ENCODE peak calls at places on chromosomes 13 and 19, in eight cellular contexts. X is thoracic aorta, H is breast epithelium, W is uterus, S is transverse colon, Q is stomach, A is left ventricle myocardium inferior, B is PC-9. V is an unnamed sample. For H3K4me1, the result is how much of the 10 kb centered on the place peaks cover.

GRCh38 chr13:101218484-101218883 is 197.8 kb downstream of the NALCN start:
- DNase-seq in S (no peak), H (no peak), Q (no peak), B (no peak), A (no peak), X (no peak), W (no peak), V (peak)

GRCh38 chr13:18628428-18628827 is 553.2 kb downstream of the TUBA3C start:
- DNase-seq in W (no peak), B (no peak), Q (no peak), A (no peak), S (no peak), H (no peak), X (no peak), V (no peak)

GRCh38 chr13:24618219-24618955 is 61.8 kb upstream of the ATP12A start:
- DNase-seq in H (no peak), Q (peak), S (peak), B (no peak), W (no peak), A (no peak), X (no peak), V (no peak)

GRCh38 chr19:56350416-56351045 is 35.9 kb upstream of the ZSCAN5A start:
- DNase-seq in X (no peak), Q (peak), B (peak), W (peak), H (no peak), S (peak), A (no peak), V (no peak)

GRCh38 chr13:113077566-113077952 is 28.0 kb upstream of the F7 start:
- DNase-seq in W (no peak), B (no peak), A (no peak), S (no peak), H (no peak), Q (no peak), X (no peak), V (no peak)

GRCh38 chr13:58879114-58879513 is 1247.6 kb downstream of the PCDH17 start:
- DNase-seq in W (no peak), A (no peak), S (no peak), Q (no peak), H (no peak), X (no peak), B (no peak), V (no peak)

GRCh38 chr19:18428837-18429674 is 8.9 kb downstream of the ISYNA1 start:
- DNase-seq in S (peak), X (no peak), H (no peak), Q (peak), A (peak), B (no peak), W (peak), V (peak)

GRCh38 chr19:15426485-15427349 is 7.9 kb upstream of the AKAP8L start:
- DNase-seq in H (no peak), W (no peak), Q (no peak), B (no peak), S (no peak), X (no peak), A (no peak), V (no peak)

GRCh38 chr13:107476068-107476467 is 739.3 kb downstream of the LIG4 start:
- DNase-seq in B (no peak), A (no peak), S (no peak), H (no peak), W (no peak), X (no peak), Q (no peak), V (no peak)

GRCh38 chr13:45258339-45258685 is 57.5 kb upstream of the KCTD4 start:
- DNase-seq in S (peak), Q (no peak), H (no peak), W (no peak), B (peak), X (no peak), A (no peak), V (no peak)

GRCh38 chr19:5624154-5624663 is 1.3 kb downstream of the SAFB start:
- DNase-seq in W (peak), X (no peak), H (peak), A (peak), S (peak), Q (peak), B (peak), V (no peak)

GRCh38 chr13:113547248-113547971 is 37.1 kb upstream of the TFDP1 start:
- DNase-seq in W (no peak), A (no peak), X (no peak), S (peak), H (peak), B (no peak), Q (peak), V (no peak)

GRCh38 chr19:14088634-14089411 is 1.7 kb downstream of the SAMD1 start:
- DNase-seq in A (no peak), H (no peak), X (no peak), W (no peak), B (no peak), S (no peak), Q (no peak), V (no peak)

GRCh38 chr19:50204811-50205675 is 1.6 kb downstream of the MYH14 start:
- DNase-seq in Q (peak), B (peak), A (peak), X (no peak), H (peak), W (no peak), S (peak), V (no peak)

GRCh38 chr19:15115080-15115479 is 7.9 kb downstream of the SYDE1 start:
- DNase-seq in S (peak), X (no peak), W (peak), B (no peak), H (no peak), Q (peak), A (peak), V (no peak)

GRCh38 chr13:68697551-68697950 is 1410.1 kb upstream of the ATXN8OS start:
- DNase-seq in B (no peak), A (no peak), S (no peak), W (no peak), X (no peak), H (no peak), Q (no peak), V (no peak)

GRCh38 chr19:16386619-16387240 is 62.1 kb downstream of the KLF2 start:
- DNase-seq in H (no peak), S (no peak), Q (peak), W (no peak), B (peak), A (peak), X (no peak), V (peak)

GRCh38 chr19:13097331-13098258 is 5.1 kb downstream of the LYL1 start:
- DNase-seq in H (no peak), Q (no peak), W (peak), S (no peak), A (no peak), X (no peak), B (no peak), V (no peak)

GRCh38 chr13:27259831-27260230 is 8.5 kb downstream of the RPL21 start:
- DNase-seq in A (no peak), Q (no peak), B (no peak), W (no peak), X (no peak), H (no peak), S (no peak), V (no peak)

GRCh38 chr13:24243311-24243710 is 66.1 kb upstream of the C1QTNF9 start:
- DNase-seq in W (no peak), A (no peak), X (no peak), B (no peak), S (no peak), Q (no peak), H (no peak), V (no peak)

GRCh38 chr19:22945560-22945959 is 57.4 kb downstream of the ZNF728 start:
- DNase-seq in B (no peak), A (no peak), Q (no peak), W (no peak), S (no peak), H (no peak), X (no peak), V (peak)

GRCh38 chr13:39910833-39911232 is 255.4 kb downstream of the COG6 start:
- DNase-seq in H (no peak), Q (no peak), W (no peak), B (no peak), X (no peak), S (no peak), A (peak), V (no peak)

GRCh38 chr13:44109986-44110640 is 230.4 kb downstream of the LACC1 start:
- DNase-seq in A (no peak), W (no peak), H (no peak), S (peak), Q (no peak), B (no peak), X (no peak), V (no peak)

DNA sequence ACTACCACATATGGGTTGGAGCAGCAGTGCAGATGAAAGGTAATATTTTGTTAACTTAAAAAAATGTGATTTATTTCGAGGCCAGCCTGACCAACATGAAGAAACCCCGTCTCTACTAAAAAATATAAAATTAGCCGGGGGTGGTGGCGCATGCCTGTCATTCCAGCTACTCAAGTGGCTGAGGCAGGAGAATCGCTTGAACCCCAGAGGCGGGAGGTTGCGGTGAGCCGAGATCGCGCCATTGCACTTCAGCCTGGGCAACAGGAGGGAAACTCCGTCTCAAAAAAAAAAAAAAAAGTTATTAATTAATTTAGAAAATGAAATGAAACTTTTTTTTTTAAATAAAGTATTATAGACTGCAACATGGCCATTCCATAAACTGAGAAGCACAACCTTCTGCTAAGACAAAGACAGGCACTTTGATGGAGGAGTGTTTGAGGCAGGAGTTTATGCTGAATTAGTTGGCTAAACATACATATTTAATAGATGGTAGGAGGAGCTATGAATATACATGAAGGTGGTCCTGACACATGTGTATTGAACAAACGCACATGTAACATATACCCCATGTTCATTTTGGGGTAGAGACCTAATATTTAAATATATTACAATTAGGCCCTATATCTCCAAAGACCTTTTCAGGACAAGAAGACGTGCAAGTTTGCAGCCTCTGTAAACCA is 1485.3 kb upstream of the MIR17HG start:
- DNase-seq in X (no peak), Q (no peak), S (no peak), B (no peak), W (no peak), H (no peak), A (no peak), V (no peak)
- H3K27ac ChIP-seq in X (no peak), Q (no peak), S (no peak), B (no peak), W (no peak), H (no peak), A (no peak), V (no peak)

DNA sequence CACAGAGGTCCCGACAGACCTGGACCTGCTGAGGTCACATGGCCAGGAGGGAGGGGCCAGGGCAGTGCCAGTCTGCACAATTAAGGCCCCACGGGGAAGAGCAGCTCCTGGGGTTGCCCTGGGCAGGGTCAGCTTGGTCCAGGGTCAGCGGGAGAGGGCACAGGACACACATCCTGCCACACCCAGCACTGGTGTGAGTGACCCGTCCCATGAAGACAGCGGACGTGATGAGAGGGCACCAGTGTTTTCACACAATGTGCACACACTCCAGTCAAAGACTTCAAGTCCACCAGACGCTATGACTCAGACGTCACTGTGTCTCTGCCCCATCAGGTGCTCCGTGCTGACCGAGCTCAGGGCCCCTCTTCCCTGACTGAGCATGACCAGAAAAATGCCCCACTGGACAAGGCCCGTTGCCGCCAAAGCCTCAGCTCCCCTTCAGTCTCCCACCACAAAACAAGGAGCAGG is 4.2 kb downstream of the TMEM259 start:
- DNase-seq in H (no peak), W (no peak), A (peak), X (no peak), S (peak), B (no peak), Q (no peak), V (peak)
- H3K4me1 ChIP-seq in H (under half), W (under half), A (half or more), X (half or more), S (under half), B (under half), Q (half or more), V (under half)

GRCh38 chr13:48843630-48844380 is 131.9 kb upstream of the FNDC3A start:
- DNase-seq in S (no peak), H (no peak), A (no peak), X (no peak), B (no peak), Q (no peak), W (no peak), V (no peak)

GRCh38 chr13:48842316-48842715 is 133.4 kb upstream of the FNDC3A start:
- DNase-seq in S (no peak), X (no peak), H (no peak), A (no peak), W (no peak), Q (no peak), B (no peak), V (no peak)

GRCh38 chr13:48838193-48839000 is 137.3 kb upstream of the FNDC3A start:
- DNase-seq in Q (no peak), X (no peak), A (no peak), H (no peak), S (no peak), B (no peak), W (no peak), V (no peak)

GRCh38 chr13:48839171-48839570 is 136.5 kb upstream of the FNDC3A start:
- DNase-seq in B (no peak), A (no peak), Q (no peak), X (no peak), W (no peak), S (no peak), H (no peak), V (no peak)

DNA sequence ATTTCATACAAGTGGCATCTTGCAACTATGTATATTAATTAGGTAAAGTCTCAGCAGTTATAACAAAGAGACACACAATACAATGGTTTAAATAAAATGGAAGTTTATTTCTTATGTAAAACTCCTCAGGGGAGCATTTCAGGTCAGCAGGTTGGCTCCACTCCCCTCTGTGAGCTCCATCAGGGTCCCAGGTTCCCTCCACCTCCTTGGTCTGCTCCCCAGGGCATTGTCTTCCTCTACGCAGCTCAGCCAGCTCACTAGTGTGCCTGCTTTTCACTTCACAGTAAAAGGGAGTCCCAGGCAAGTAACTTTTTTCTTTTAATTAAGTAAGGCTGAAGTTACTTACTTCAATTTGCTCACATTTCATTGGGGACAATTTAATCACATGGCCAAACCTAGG is 135.3 kb upstream of the FNDC3A start:
- DNase-seq in X (no peak), Q (no peak), A (no peak), W (no peak), S (no peak), B (no peak), H (no peak), V (no peak)
- TF ChIP-seq CTCF in X (no peak), Q (no peak), A (no peak), W (no peak), S (no peak), B (no peak), H (no peak), V (no peak)

DNA sequence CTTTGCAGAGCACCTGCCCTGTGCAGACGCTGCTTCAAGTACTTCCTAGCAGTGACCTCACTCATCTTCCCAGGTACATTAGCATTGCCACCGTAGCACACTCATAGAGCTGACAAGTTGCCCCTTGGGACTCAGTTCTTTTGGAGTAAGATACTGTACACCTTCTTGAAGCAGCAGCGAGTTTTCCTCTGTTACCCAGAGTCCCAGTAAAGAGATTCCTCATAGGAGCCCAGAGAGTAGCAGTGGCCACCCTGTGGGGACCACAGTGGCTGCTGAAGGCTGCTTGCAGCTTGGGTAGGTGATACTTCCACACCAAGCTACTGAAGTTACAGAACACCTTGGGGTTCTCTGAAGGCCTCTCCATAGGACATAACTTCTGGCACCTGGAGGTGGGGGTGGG is 56.1 kb downstream of the ZNF536 start:
- DNase-seq in H (no peak), B (no peak), Q (no peak), A (no peak), S (no peak), W (no peak), X (no peak), V (no peak)
- H3K27ac ChIP-seq in H (no peak), B (no peak), Q (no peak), A (no peak), S (no peak), W (no peak), X (no peak), V (no peak)

GRCh38 chr13:111145071-111145470 is 30.0 kb downstream of the ARHGEF7 start:
- DNase-seq in W (no peak), A (no peak), Q (no peak), S (no peak), B (no peak), X (no peak), H (no peak), V (no peak)
- H3K4me1 ChIP-seq in W (under half), A (under half), Q (under half), S (under half), B (under half), X (under half), H (under half), V (under half)

DNA sequence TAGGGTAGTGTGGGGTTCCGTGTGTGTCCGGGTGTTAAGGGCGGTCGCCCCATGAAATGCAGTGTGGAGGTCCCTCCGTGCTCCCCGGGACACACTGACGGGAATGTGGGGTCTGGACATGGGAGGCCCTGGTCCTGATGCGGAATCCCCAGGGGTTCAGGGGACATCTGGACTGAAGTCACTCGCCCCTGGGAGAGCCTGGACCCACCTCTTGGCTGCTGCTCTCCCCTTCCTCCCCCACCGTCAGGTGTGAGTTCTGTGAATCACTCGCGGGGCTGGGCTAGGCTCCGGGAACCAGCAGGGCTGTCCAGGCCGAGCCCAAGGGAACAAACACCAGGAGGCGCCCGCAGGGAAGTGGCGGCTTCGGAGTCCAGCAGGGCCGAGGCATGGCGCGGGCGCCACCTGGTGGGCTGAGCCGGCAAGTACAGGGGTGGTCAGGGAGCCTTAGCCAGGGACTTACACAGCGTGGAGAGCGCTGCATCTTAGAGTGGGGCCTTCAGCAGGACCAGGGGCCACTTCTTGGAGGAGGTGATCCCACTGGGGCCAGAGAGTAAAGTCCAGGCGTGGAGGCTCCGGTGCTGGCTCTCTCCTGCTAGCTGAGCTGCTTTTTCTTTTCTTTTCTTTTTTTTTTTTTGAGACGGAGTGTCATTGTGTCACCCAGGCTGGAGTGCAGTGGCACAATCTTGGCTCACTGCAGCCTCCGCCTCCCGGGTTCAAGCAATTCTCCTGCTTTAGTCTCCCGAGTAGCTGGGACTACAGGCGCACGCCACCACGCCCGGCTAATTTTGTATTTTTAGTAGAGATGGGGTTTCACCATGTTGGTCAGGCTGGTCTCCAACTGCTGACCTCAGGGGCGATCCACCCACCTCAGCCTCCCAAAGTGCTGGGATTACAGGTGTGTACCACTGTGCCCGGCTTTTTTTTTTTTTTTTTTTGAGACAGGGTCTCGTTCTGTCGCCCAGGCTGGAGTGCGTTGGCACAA is 20.1 kb downstream of the WTIP start:
- DNase-seq in Q (peak), X (peak), W (peak), A (peak), S (peak), H (peak), B (peak), V (peak)
- TF ChIP-seq CTCF in Q (peak), X (peak), W (peak), A (no peak), S (peak), H (peak), B (peak), V (peak)

GRCh38 chr13:109977212-109977968 is 191.0 kb upstream of the IRS2 start:
- DNase-seq in H (no peak), S (no peak), Q (no peak), B (no peak), X (no peak), W (no peak), A (no peak), V (no peak)

GRCh38 chr13:109976206-109976997 is 190.0 kb upstream of the IRS2 start:
- DNase-seq in X (no peak), S (no peak), A (no peak), Q (no peak), B (no peak), H (no peak), W (no peak), V (no peak)

GRCh38 chr13:109985871-109986270 is 199.5 kb upstream of the IRS2 start:
- DNase-seq in A (no peak), S (no peak), Q (no peak), X (no peak), H (no peak), W (no peak), B (no peak), V (no peak)

GRCh38 chr13:109979186-109979585 is 192.8 kb upstream of the IRS2 start:
- DNase-seq in B (peak), X (no peak), A (no peak), H (no peak), Q (no peak), S (no peak), W (no peak), V (peak)

DNA sequence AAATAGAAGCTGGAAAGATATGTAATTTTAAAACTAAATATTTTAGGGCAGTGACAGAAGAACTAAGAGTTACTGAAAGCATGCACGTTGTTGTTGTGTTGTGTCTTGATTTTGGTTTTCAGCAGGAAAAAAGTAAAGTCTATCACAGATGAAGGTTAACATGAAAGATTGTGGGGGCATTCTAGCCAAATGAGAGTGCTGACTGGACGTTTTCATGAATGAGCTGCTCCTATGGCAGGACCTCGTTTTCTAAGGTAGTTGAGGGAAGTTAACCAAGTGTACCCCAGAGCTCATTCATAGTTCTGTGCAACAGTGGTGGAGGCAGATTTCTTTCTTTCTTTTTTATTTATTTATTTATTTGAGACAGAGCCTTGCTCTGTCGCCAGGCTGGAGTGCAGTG is 194.6 kb upstream of the IRS2 start:
- DNase-seq in Q (no peak), H (no peak), X (no peak), S (no peak), A (no peak), B (no peak), W (no peak), V (no peak)
- H3K27ac ChIP-seq in Q (no peak), H (no peak), X (no peak), S (no peak), A (no peak), B (no peak), W (no peak), V (no peak)

V was measured in foreskin keratinocyte.